ENCODE peak calls at places on chromosomes 4 and X, in five cellular contexts. One of them, this sample, is unnamed.

GRCh38 chr4:8155048-8155447 is 3.6 kb downstream of the ABLIM2 start:
- DNase-seq in A549: no peak
- DNase-seq in GM12878: no peak
- DNase-seq in K562: no peak
- DNase-seq in HepG2: no peak
- DNase-seq in this sample: no peak

GRCh38 chr4:53592128-53592527 is 842 bp upstream of the LNX1 start:
- DNase-seq in HepG2: no peak
- DNase-seq in A549: no peak
- DNase-seq in GM12878: no peak
- DNase-seq in K562: no peak
- DNase-seq in this sample: no peak

GRCh38 chr4:17704020-17704657 is 77.3 kb downstream of the FAM184B start:
- DNase-seq in HepG2: no peak
- DNase-seq in GM12878: no peak
- DNase-seq in K562: no peak
- DNase-seq in A549: no peak
- DNase-seq in this sample: no peak

GRCh38 chr4:104465201-104465600 is 29.5 kb downstream of the CXXC4 start:
- DNase-seq in GM12878: no peak
- DNase-seq in A549: no peak
- DNase-seq in K562: no peak
- DNase-seq in HepG2: no peak
- DNase-seq in this sample: no peak

GRCh38 chrX:74104356-74105065 is 199.5 kb upstream of the ZCCHC13 start:
- DNase-seq in K562: no peak
- DNase-seq in HepG2: no peak
- DNase-seq in GM12878: no peak
- DNase-seq in A549: no peak
- DNase-seq in this sample: peak

GRCh38 chr4:37917388-37917787 is 26.5 kb downstream of the TBC1D1 start:
- DNase-seq in A549: peak
- DNase-seq in K562: no peak
- DNase-seq in HepG2: peak
- DNase-seq in GM12878: no peak
- DNase-seq in this sample: no peak

GRCh38 chrX:112513154-112513553 is 166.6 kb downstream of the LHFPL1 start:
- DNase-seq in HepG2: no peak
- DNase-seq in K562: no peak
- DNase-seq in GM12878: no peak
- DNase-seq in A549: no peak
- DNase-seq in this sample: no peak

GRCh38 chr4:5746829-5747745 is 36.1 kb downstream of the EVC start:
- DNase-seq in HepG2: no peak
- DNase-seq in GM12878: no peak
- DNase-seq in A549: no peak
- DNase-seq in K562: no peak
- DNase-seq in this sample: no peak

GRCh38 chr4:76950052-76950845 is 697 bp downstream of the SEPTIN11 start:
- DNase-seq in HepG2: peak
- DNase-seq in A549: peak
- DNase-seq in K562: peak
- DNase-seq in GM12878: no peak
- DNase-seq in this sample: no peak

DNA sequence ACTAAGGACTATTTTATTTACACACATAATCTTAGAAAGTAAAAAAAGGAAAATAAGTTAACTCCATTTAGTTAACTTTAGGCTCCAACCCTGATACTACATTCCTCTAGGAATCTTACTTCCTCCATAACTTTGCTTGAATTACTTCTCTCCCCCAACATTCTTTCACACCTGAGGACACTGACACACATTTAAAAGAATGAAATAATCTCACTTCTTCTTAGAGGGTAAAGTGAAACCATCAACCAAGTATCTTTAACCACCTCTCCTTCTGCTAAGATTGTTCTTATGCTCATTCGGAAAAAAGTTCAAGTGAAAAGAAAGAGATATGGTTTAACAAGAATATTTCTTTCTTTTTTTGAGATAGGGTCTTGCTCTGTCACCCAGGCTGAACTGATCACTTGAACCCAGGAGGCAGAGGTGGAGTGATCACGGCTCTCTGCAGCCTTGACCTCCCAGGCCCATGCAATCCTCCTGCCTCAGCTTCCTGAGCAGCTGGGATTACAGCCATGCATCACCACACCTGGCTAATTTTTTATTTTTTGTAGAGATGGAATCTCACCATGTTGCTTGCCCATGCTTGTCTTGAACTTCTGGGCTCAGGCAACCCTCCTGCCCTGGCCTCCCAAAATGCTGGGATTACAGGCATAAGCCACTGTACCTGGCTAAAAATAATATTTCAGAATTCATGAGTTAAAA is 28.5 kb downstream of the SLC25A4 start:
- DNase-seq in K562: no peak
- DNase-seq in GM12878: peak
- DNase-seq in HepG2: no peak
- DNase-seq in A549: no peak
- DNase-seq in this sample: no peak
- TF ChIP-seq REST in K562: no peak
- TF ChIP-seq REST in GM12878: no peak
- TF ChIP-seq REST in HepG2: no peak
- TF ChIP-seq REST in A549: no peak
- TF ChIP-seq REST in this sample: no peak

GRCh38 chrX:154541589-154541895 is 5.1 kb downstream of the G6PD start:
- DNase-seq in K562: no peak
- DNase-seq in HepG2: no peak
- DNase-seq in GM12878: no peak
- DNase-seq in A549: no peak
- DNase-seq in this sample: no peak

GRCh38 chrX:154542723-154543424 is 3.8 kb downstream of the G6PD start:
- DNase-seq in K562: no peak
- DNase-seq in A549: peak
- DNase-seq in HepG2: peak
- DNase-seq in GM12878: no peak
- DNase-seq in this sample: no peak

GRCh38 chrX:154541896-154542722 is 4.5 kb downstream of the G6PD start:
- DNase-seq in A549: peak
- DNase-seq in GM12878: no peak
- DNase-seq in K562: peak
- DNase-seq in HepG2: peak
- DNase-seq in this sample: peak

GRCh38 chrX:154539077-154539476 is 7.6 kb downstream of the G6PD start:
- DNase-seq in A549: no peak
- DNase-seq in HepG2: no peak
- DNase-seq in K562: no peak
- DNase-seq in GM12878: no peak
- DNase-seq in this sample: no peak

GRCh38 chrX:154540897-154541535 is 5.6 kb downstream of the G6PD start:
- DNase-seq in A549: peak
- DNase-seq in HepG2: peak
- DNase-seq in K562: no peak
- DNase-seq in GM12878: no peak
- DNase-seq in this sample: no peak
- TF ChIP-seq POLR2A in A549: peak
- TF ChIP-seq POLR2A in HepG2: no peak
- TF ChIP-seq POLR2A in K562: no peak
- TF ChIP-seq POLR2A in GM12878: no peak
- TF ChIP-seq POLR2A in this sample: no peak

GRCh38 chr4:111066447-111066846 is 443.6 kb upstream of the PITX2 start:
- DNase-seq in HepG2: no peak
- DNase-seq in K562: no peak
- DNase-seq in A549: no peak
- DNase-seq in GM12878: no peak
- DNase-seq in this sample: no peak

GRCh38 chr4:111064342-111064993 is 441.6 kb upstream of the PITX2 start:
- DNase-seq in GM12878: peak
- DNase-seq in HepG2: no peak
- DNase-seq in A549: peak
- DNase-seq in K562: no peak
- DNase-seq in this sample: peak

GRCh38 chr4:111066001-111066400 is 443.1 kb upstream of the PITX2 start:
- DNase-seq in A549: no peak
- DNase-seq in HepG2: no peak
- DNase-seq in K562: no peak
- DNase-seq in GM12878: no peak
- DNase-seq in this sample: no peak

GRCh38 chr4:111070390-111070789 is 447.5 kb upstream of the PITX2 start:
- DNase-seq in GM12878: no peak
- DNase-seq in A549: no peak
- DNase-seq in K562: no peak
- DNase-seq in HepG2: no peak
- DNase-seq in this sample: no peak

GRCh38 chr4:111066887-111067286 is 444.0 kb upstream of the PITX2 start:
- DNase-seq in GM12878: no peak
- DNase-seq in HepG2: no peak
- DNase-seq in K562: no peak
- DNase-seq in A549: no peak
- DNase-seq in this sample: no peak
- TF ChIP-seq REST in GM12878: no peak
- TF ChIP-seq REST in HepG2: no peak
- TF ChIP-seq REST in K562: no peak
- TF ChIP-seq REST in A549: no peak
- TF ChIP-seq REST in this sample: no peak

GRCh38 chr4:184345573-184345922 is 127.9 kb upstream of the ENPP6 start:
- DNase-seq in HepG2: no peak
- DNase-seq in GM12878: no peak
- DNase-seq in A549: no peak
- DNase-seq in K562: peak
- DNase-seq in this sample: no peak
- TF ChIP-seq POLR2A in HepG2: no peak
- TF ChIP-seq POLR2A in GM12878: no peak
- TF ChIP-seq POLR2A in A549: no peak
- TF ChIP-seq POLR2A in K562: no peak
- TF ChIP-seq POLR2A in this sample: no peak

DNA sequence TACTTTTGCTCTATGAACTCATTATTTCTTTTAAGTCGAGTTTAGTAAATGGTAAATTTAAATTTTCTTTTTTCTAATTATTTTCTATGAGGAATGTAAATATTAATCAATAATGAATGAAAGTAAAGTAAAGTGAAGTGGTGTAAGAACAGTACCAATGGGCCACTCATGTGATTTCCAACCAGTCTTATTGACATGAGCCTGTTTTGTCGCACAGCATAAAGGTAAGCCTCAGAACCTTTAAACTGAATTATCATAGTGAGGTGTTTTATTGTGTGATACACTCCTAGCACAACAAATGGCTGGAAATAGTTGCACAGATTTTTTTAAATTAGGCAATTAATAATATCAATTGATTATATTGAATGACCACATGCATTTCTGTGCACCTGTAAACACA is 1.1 kb downstream of the ADH1C start:
- DNase-seq in HepG2: no peak
- DNase-seq in K562: no peak
- DNase-seq in A549: no peak
- DNase-seq in GM12878: no peak
- DNase-seq in this sample: no peak
- TF ChIP-seq REST in HepG2: no peak
- TF ChIP-seq REST in K562: no peak
- TF ChIP-seq REST in A549: no peak
- TF ChIP-seq REST in GM12878: no peak
- TF ChIP-seq REST in this sample: no peak

GRCh38 chrX:45518552-45518951 is 317.9 kb upstream of the DIPK2B start:
- DNase-seq in HepG2: no peak
- DNase-seq in K562: no peak
- DNase-seq in GM12878: no peak
- DNase-seq in A549: no peak
- DNase-seq in this sample: no peak

GRCh38 chrX:45513042-45513441 is 312.4 kb upstream of the DIPK2B start:
- DNase-seq in K562: no peak
- DNase-seq in GM12878: no peak
- DNase-seq in A549: no peak
- DNase-seq in HepG2: peak
- DNase-seq in this sample: no peak

GRCh38 chrX:45517090-45517973 is 316.7 kb upstream of the DIPK2B start:
- DNase-seq in GM12878: no peak
- DNase-seq in HepG2: peak
- DNase-seq in K562: no peak
- DNase-seq in A549: peak
- DNase-seq in this sample: peak

DNA sequence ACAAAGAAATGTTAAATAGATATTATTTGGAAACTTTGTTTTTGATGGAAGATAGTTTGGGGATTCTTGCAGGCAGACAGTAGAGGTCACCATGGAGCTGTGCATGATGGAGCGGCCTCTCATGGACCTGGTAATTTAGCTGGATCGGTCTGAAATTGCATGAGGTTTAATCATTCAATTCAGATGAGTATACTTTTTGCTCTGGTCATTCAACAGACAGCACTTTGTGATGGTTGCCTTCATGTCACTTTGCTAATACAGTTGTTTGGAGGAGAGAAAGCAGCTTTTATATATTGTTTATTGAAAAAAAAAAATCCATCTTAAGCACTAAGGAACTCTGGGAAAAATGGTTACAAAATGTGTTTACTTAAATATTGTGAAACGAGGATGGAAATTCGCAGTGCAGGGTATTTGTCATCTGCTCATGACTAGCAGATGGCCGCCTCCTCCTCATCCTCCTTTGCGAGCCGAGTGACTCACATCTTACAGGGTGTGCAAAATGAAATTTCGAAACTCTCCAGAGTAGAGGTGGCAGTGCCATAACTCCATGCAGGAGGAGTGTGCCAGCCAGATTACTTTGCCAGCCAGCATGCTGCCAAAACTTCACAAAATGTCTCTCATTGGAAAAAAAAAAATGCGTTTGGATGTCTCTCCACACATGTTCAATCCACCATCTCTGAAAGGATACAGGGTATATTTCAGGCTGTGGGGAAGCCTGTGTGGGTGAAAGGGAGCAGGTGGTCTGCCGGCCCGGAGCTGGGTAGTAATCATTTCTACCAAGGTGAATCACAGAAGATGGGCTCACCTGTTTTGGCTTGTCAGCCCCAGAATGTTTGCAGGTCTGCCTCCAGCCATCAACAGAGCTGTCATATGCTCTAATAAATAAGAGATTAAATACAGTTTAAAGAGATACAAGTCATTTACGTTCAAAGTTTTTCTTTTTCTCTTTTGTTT is 314.9 kb upstream of the DIPK2B start:
- DNase-seq in GM12878: no peak
- DNase-seq in K562: peak
- DNase-seq in A549: peak
- DNase-seq in HepG2: peak
- DNase-seq in this sample: peak
- TF ChIP-seq POLR2A in GM12878: no peak
- TF ChIP-seq POLR2A in K562: no peak
- TF ChIP-seq POLR2A in A549: no peak
- TF ChIP-seq POLR2A in HepG2: no peak
- TF ChIP-seq POLR2A in this sample: no peak

GRCh38 chrX:137031039-137031438 is 2.8 kb downstream of the GPR101 start:
- DNase-seq in K562: no peak
- DNase-seq in HepG2: no peak
- DNase-seq in GM12878: no peak
- DNase-seq in A549: no peak
- DNase-seq in this sample: no peak
- TF ChIP-seq REST in K562: no peak
- TF ChIP-seq REST in HepG2: no peak
- TF ChIP-seq REST in GM12878: no peak
- TF ChIP-seq REST in A549: no peak
- TF ChIP-seq REST in this sample: no peak